ENCODE peak calls at places on chromosomes 12 and 14, in eight cellular contexts. E is SIG-M5; A is iPS DF 19.7; U is pulmonary artery endothelial cell; Q is stimulated activated CD4-positive, alpha-beta T cell treated with anti-CD3 and anti-CD28 coated beads, TNF-alpha, amount 100 ng/mL, for 4 hours; H is A549; V is ELR; C is foreskin fibroblast. P is an unnamed sample.

GRCh38 chr12:129184066-129184695 is 330.9 kb downstream of the GLT1D1 start:
- DNase-seq in U (no peak), V (no peak), E (no peak), H (no peak), A (no peak), C (no peak), Q (no peak), P (no peak)

GRCh38 chr14:51653096-51653814 is 1.5 kb downstream of the FRMD6 start:
- DNase-seq in U (peak; percentile 59), C (peak; percentile 42), Q (no peak), A (no peak), V (peak; percentile 83), E (no peak), H (peak; percentile 58), P (no peak)

GRCh38 chr12:28535216-28535615 is 345.0 kb downstream of the CCDC91 start:
- DNase-seq in H (no peak), A (no peak), C (peak; percentile 59), Q (no peak), V (peak; percentile 79), U (no peak), E (no peak), P (no peak)

GRCh38 chr14:91897121-91897701 is 29.9 kb upstream of the TC2N start:
- DNase-seq in C (peak; percentile 85), U (no peak), V (no peak), E (no peak), H (peak; percentile 56), Q (no peak), A (peak; percentile 23), P (peak; percentile 88)

GRCh38 chr14:92460916-92461579 is 52.5 kb upstream of the RIN3 start:
- DNase-seq in A (no peak), E (no peak), C (peak; percentile 70), H (no peak), V (peak; percentile 91), U (peak; percentile 77), Q (no peak), P (no peak)

GRCh38 chr12:85575115-85576096 is 260.8 kb downstream of the RASSF9 start:
- DNase-seq in A (no peak), E (no peak), Q (no peak), H (peak; percentile 75), C (peak; percentile 33), V (peak; percentile 72), U (peak; percentile 30), P (no peak)

GRCh38 chr12:66188584-66189475 is at the start of gene IRAK3:
- DNase-seq in C (peak; percentile 59), E (no peak), V (peak; percentile 63), H (peak; percentile 21), A (no peak), U (no peak), Q (peak; percentile 8), P (peak; percentile 74)

GRCh38 chr14:99726538-99727095 is 42.5 kb downstream of the CYP46A1 start:
- DNase-seq in C (no peak), E (no peak), Q (no peak), H (no peak), A (no peak), V (no peak), U (no peak), P (no peak)

GRCh38 chr12:11726659-11727058 is 77.2 kb downstream of the ETV6 start:
- DNase-seq in U (no peak), V (no peak), Q (no peak), H (no peak), E (no peak), C (no peak), A (no peak), P (no peak)

GRCh38 chr14:74514471-74514932 is 20.9 kb downstream of the ISCA2 start:
- DNase-seq in C (no peak), E (no peak), U (no peak), A (no peak), Q (no peak), V (no peak), H (no peak), P (no peak)

GRCh38 chr12:33724867-33725266 is 285.2 kb upstream of the SYT10 start:
- DNase-seq in A (no peak), U (no peak), Q (no peak), E (no peak), C (no peak), H (no peak), V (no peak), P (no peak)

GRCh38 chr12:26988703-26989102 is 25.5 kb downstream of the TM7SF3 start:
- DNase-seq in Q (no peak), E (no peak), V (no peak), H (no peak), A (no peak), U (no peak), C (no peak), P (no peak)

GRCh38 chr14:74841230-74842207 is 34.4 kb downstream of the PROX2 start:
- DNase-seq in U (no peak), E (peak; percentile 16), Q (no peak), A (no peak), H (no peak), C (no peak), V (no peak), P (no peak)

GRCh38 chr12:90106568-90106967 is 397.9 kb upstream of the ATP2B1 start:
- DNase-seq in H (no peak), E (no peak), C (no peak), Q (no peak), A (no peak), U (no peak), V (peak; percentile 53), P (no peak)

GRCh38 chr12:123972448-123973401 is at the start of the genes CCDC92 and ZNF664:
- DNase-seq in Q (peak; percentile 91), U (peak; percentile 51), C (peak; percentile 90), V (peak; percentile 91), H (peak; percentile 94), E (no peak), A (no peak), P (peak; percentile 97)

GRCh38 chr12:30874455-30875313 is 51.9 kb upstream of the TSPAN11 start:
- DNase-seq in H (no peak), C (no peak), E (no peak), U (no peak), V (no peak), Q (no peak), A (no peak), P (no peak)

P was measured in left lobe of liver.